ENCODE peak calls at places on chromosomes 16 and 17, in six cellular contexts. B is Caco-2, S is psoas muscle, J is cardiac muscle cell, I is gastrocnemius medialis, W is aorta. F is an unnamed sample. For H3K4me1, the result is how much of the 10 kb centered on the place peaks cover.

GRCh38 chr17:32998111-32998892 is 6.7 kb downstream of the SPACA3 start:
- DNase-seq in I (peak), B (peak), W (peak), J (peak), S (peak), F (peak)

GRCh38 chr16:57689772-57690558 is 4.6 kb upstream of the DRC7 start:
- DNase-seq in W (no peak), I (no peak), S (no peak), J (peak), B (peak), F (no peak)

GRCh38 chr16:78785218-78785617 is 685.8 kb downstream of the WWOX start:
- DNase-seq in I (no peak), J (no peak), S (no peak), B (no peak), W (no peak), F (no peak)

GRCh38 chr16:1271380-1271749 is 15.5 kb downstream of the TPSD1 start:
- DNase-seq in W (peak), S (no peak), B (no peak), J (no peak), I (no peak), F (no peak)

GRCh38 chr16:70419384-70420327 is 19.2 kb downstream of the ST3GAL2 start:
- DNase-seq in I (no peak), J (no peak), W (no peak), B (no peak), S (no peak), F (no peak)

GRCh38 chr17:80940171-80941123 is 51.2 kb upstream of the CHMP6 start:
- DNase-seq in J (no peak), I (no peak), W (peak), S (peak), B (no peak), F (no peak)

GRCh38 chr16:54400261-54400660 is 113.7 kb upstream of the IRX3 start:
- DNase-seq in W (no peak), S (no peak), J (no peak), I (no peak), B (no peak), F (no peak)

GRCh38 chr16:66521951-66522771 is 27.8 kb downstream of the TK2 start:
- DNase-seq in W (peak), I (no peak), B (no peak), S (no peak), J (peak), F (peak)

GRCh38 chr16:50719401-50720337 is 22.2 kb upstream of the CYLD start:
- DNase-seq in S (no peak), J (no peak), I (no peak), B (peak), W (no peak), F (no peak)

GRCh38 chr16:69286941-69287713 is 24.0 kb upstream of the VPS4A start:
- DNase-seq in W (peak), J (peak), S (peak), I (peak), B (no peak), F (peak)

GRCh38 chr17:80237386-80237785 is 17.2 kb downstream of the SLC26A11 start:
- DNase-seq in S (peak), B (no peak), W (no peak), J (no peak), I (no peak), F (no peak)

GRCh38 chr17:28901866-28902818 is 737 bp downstream of the DHRS13 start:
- DNase-seq in B (peak), W (peak), I (no peak), S (no peak), J (peak), F (peak)

DNA sequence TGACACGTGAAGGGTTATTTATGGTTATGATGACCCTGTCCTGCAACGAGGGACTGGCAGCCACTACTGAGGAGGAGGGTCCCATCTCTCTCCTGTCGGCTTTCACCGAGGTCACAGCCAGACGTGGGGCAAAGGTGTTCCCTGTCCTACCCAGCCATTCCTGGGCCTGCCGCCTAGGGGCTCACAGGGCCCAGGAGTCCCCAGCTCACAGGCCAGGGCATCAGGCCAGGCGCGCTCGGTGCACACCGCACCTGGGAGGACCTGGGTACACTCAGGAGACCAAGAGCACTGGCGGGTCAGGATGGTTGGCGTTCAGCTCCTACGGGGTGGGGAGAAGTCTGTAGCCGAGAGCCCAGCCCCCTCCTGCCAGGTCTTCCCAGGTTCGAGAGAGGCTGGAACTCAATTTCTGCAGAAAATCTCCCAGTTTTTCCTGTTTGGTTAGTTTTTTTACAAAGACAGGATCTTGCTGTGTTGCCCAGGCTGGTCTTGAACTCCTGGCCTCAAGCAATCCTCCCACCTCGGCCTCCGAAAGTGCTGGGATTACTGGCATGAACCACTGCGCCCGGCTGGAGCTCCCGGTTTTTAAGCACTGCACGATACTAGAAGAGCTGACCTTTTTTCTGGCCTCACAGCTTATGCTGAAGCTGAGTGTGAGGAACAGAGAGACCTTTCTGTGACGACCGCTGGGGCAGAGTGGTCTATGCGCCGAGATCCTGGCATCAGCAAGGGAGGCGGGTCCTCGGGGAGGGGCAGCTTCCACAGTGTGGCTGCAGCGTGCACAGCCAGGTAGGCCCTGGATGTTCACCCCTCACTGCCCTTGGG is 7.7 kb downstream of the CYBC1 start:
- DNase-seq in B (no peak), J (no peak), S (no peak), I (no peak), W (no peak), F (no peak)
- H3K4me1 ChIP-seq in B (under half), J (under half), S (under half), I (under half), W (under half), F (under half)

GRCh38 chr17:50139950-50140885 is 10.3 kb upstream of the SAMD14 start:
- DNase-seq in J (peak), W (peak), S (peak), B (peak), I (peak), F (peak)
- H3K4me3 ChIP-seq in J (no peak), W (no peak), S (no peak), B (no peak), I (no peak), F (peak)

DNA sequence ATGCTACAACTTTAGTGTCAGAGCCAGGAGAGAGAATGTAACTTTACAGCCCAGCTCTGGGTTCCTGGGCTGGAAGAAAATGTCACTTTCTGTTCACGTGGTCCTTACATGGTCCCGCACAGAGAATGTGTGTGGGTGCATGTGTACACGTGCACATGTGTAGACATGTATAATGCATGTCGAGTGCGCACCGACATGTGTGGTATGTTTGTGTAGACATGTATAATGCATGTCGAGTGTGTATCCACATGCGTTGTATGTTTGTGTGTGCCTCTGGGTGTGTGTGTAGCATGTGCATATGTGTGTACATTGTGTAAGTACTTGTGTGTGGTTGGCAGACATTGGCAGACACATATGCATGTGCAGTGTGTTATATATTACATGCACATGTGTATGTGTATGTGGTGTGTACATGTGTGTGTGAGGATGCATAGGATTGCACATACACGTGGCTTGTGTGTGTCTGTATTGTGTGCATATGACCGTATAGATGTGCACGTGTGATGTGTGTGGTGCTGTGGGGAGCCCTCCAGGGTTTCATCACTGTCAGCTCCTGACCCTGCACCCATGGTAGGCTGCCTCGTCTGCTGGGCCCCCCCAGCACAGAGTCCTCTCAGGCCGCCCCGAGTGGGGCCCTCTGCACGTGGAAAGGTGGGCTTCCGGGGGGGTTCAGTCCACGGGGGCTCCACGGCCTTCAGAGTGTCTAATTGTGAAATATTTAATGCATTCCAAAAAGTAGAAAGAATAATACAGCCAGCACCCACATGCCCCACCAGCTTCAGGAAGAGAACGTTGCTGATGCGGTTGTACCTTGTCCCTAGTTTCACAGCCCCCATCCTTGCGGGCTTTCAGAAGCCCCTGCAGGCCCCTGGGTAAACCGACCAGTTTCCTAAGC is 214.2 kb upstream of the GSE1 start:
- DNase-seq in S (peak), B (peak), J (no peak), W (no peak), I (no peak), F (peak)
- H3K4me1 ChIP-seq in S (under half), B (under half), J (under half), W (under half), I (under half), F (under half)

GRCh38 chr17:61450641-61451537 is 1.3 kb upstream of the TBX4 start:
- DNase-seq in I (no peak), B (no peak), W (no peak), S (no peak), J (no peak), F (no peak)
- H3K4me3 ChIP-seq in I (no peak), B (no peak), W (no peak), S (no peak), J (no peak), F (peak)

DNA sequence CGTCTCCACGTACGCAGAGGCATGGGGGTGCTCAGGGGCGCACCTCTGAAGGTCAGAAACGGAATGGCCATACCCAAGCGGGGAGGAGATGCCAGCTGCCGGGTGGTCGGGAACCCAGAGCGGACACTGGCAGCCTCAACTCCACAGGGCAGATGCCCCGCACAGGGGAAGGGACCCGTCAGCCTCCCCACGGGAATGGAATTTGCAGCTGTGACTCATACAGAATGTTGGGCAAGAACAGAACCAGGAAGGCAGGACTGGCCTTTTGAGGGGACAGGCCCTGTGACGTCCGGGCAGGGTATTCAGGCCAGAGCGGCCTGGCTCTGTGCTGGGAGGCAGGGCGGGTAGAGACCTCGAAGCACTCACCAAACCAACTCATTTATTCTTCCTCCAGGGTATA is 7.5 kb downstream of the TK1 start:
- DNase-seq in S (peak), B (no peak), I (peak), W (peak), J (peak), F (no peak)
- H3K4me1 ChIP-seq in S (under half), B (under half), I (under half), W (under half), J (under half), F (under half)

DNA sequence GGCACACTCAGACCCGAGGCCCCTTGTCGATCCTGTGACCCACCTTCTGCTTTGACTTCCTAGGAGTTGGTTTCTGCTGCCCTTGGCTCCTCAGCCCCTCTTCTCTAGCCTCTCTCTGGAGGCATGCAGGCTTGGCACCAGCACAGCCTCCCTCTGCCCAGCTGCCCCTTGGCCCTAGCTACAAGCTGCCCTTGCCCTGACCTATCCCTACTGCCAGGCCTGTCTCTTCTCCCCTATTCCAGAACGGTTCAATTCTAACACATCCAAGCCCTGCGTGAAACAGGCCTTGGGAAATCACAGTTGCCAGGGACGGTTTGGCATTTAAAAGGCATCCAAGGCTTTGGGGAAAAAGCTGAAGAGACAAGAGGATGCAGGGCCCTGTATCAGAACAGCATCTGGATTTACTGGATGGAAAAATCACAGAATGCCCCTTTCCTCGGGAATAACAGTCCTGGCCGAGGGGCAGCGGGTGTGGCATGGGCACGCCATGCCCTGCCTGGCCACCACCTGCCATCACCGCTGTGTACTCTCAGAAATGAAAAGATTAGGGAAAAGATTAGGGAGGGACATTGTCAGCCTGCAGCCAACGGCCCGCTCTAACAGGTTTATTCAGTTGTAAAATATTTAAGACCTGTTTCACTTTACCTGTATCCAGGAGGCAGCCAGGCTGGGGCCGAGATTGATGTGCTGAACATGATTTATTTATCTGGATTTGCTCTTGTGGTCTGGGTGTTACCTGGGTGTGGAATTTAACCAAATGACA is 15.8 kb downstream of the RAI1 start:
- DNase-seq in W (no peak), B (no peak), J (no peak), I (no peak), S (no peak), F (peak)
- H3K4me3 ChIP-seq in W (no peak), B (no peak), J (no peak), I (no peak), S (no peak), F (no peak)